ENCODE peak calls at places on chromosomes 16 and 17, in nine cellular contexts. One of them, this sample, is unnamed.

GRCh38 chr16:78069913-78070312 is 29.5 kb upstream of the WWOX start:
- DNase-seq in endothelial cell: no peak
- DNase-seq in GM06990: no peak
- DNase-seq in activated CD8-positive, alpha-beta T cell treated with anti-CD3 and anti-CD28 coated beads for 36 hours: no peak
- DNase-seq in adrenal gland: no peak
- DNase-seq in brain microvascular endothelial cell: no peak
- DNase-seq in left ventricle myocardium inferior: no peak
- DNase-seq in dorsolateral prefrontal cortex: no peak
- DNase-seq in bronchial epithelial cell: no peak
- DNase-seq in this sample: no peak

GRCh38 chr17:56896217-56896967 is 17.5 kb downstream of the TRIM25 start:
- DNase-seq in endothelial cell: no peak
- DNase-seq in GM06990: no peak
- DNase-seq in activated CD8-positive, alpha-beta T cell treated with anti-CD3 and anti-CD28 coated beads for 36 hours: no peak
- DNase-seq in dorsolateral prefrontal cortex: no peak
- DNase-seq in brain microvascular endothelial cell: no peak
- DNase-seq in adrenal gland: no peak
- DNase-seq in bronchial epithelial cell: no peak
- DNase-seq in left ventricle myocardium inferior: no peak
- DNase-seq in this sample: no peak

GRCh38 chr16:2331199-2331931 is 9.2 kb downstream of the ABCA3 start:
- DNase-seq in activated CD8-positive, alpha-beta T cell treated with anti-CD3 and anti-CD28 coated beads for 36 hours: no peak
- DNase-seq in bronchial epithelial cell: no peak
- DNase-seq in GM06990: no peak
- DNase-seq in left ventricle myocardium inferior: no peak
- DNase-seq in endothelial cell: no peak
- DNase-seq in adrenal gland: no peak
- DNase-seq in dorsolateral prefrontal cortex: no peak
- DNase-seq in brain microvascular endothelial cell: no peak
- DNase-seq in this sample: no peak

GRCh38 chr16:71421911-71422310 is 19.9 kb downstream of the TLE7 start:
- DNase-seq in adrenal gland: no peak
- DNase-seq in left ventricle myocardium inferior: no peak
- DNase-seq in GM06990: no peak
- DNase-seq in brain microvascular endothelial cell: peak
- DNase-seq in activated CD8-positive, alpha-beta T cell treated with anti-CD3 and anti-CD28 coated beads for 36 hours: peak
- DNase-seq in endothelial cell: peak
- DNase-seq in dorsolateral prefrontal cortex: no peak
- DNase-seq in bronchial epithelial cell: peak
- DNase-seq in this sample: no peak

GRCh38 chr17:72603346-72604242 is 482.8 kb downstream of the SOX9 start:
- DNase-seq in bronchial epithelial cell: no peak
- DNase-seq in brain microvascular endothelial cell: peak
- DNase-seq in GM06990: no peak
- DNase-seq in endothelial cell: no peak
- DNase-seq in dorsolateral prefrontal cortex: no peak
- DNase-seq in adrenal gland: no peak
- DNase-seq in activated CD8-positive, alpha-beta T cell treated with anti-CD3 and anti-CD28 coated beads for 36 hours: no peak
- DNase-seq in left ventricle myocardium inferior: no peak
- DNase-seq in this sample: no peak

GRCh38 chr17:4176803-4177472 is 33.9 kb downstream of the CYB5D2 start:
- DNase-seq in adrenal gland: no peak
- DNase-seq in dorsolateral prefrontal cortex: no peak
- DNase-seq in GM06990: no peak
- DNase-seq in brain microvascular endothelial cell: no peak
- DNase-seq in endothelial cell: no peak
- DNase-seq in left ventricle myocardium inferior: no peak
- DNase-seq in activated CD8-positive, alpha-beta T cell treated with anti-CD3 and anti-CD28 coated beads for 36 hours: peak
- DNase-seq in bronchial epithelial cell: no peak
- DNase-seq in this sample: no peak

GRCh38 chr16:57060323-57061083 is 31.9 kb upstream of the CPNE2 start:
- DNase-seq in GM06990: no peak
- DNase-seq in bronchial epithelial cell: no peak
- DNase-seq in endothelial cell: no peak
- DNase-seq in adrenal gland: no peak
- DNase-seq in activated CD8-positive, alpha-beta T cell treated with anti-CD3 and anti-CD28 coated beads for 36 hours: no peak
- DNase-seq in dorsolateral prefrontal cortex: no peak
- DNase-seq in brain microvascular endothelial cell: no peak
- DNase-seq in left ventricle myocardium inferior: no peak
- DNase-seq in this sample: no peak

GRCh38 chr17:10797848-10798328 is 6.0 kb downstream of the TMEM238L start:
- DNase-seq in GM06990: no peak
- DNase-seq in bronchial epithelial cell: no peak
- DNase-seq in brain microvascular endothelial cell: no peak
- DNase-seq in left ventricle myocardium inferior: no peak
- DNase-seq in adrenal gland: no peak
- DNase-seq in dorsolateral prefrontal cortex: no peak
- DNase-seq in endothelial cell: no peak
- DNase-seq in activated CD8-positive, alpha-beta T cell treated with anti-CD3 and anti-CD28 coated beads for 36 hours: no peak
- DNase-seq in this sample: no peak

GRCh38 chr17:15038656-15039055 is 226.5 kb downstream of the PMP22 start:
- DNase-seq in bronchial epithelial cell: peak
- DNase-seq in dorsolateral prefrontal cortex: no peak
- DNase-seq in endothelial cell: no peak
- DNase-seq in adrenal gland: no peak
- DNase-seq in activated CD8-positive, alpha-beta T cell treated with anti-CD3 and anti-CD28 coated beads for 36 hours: no peak
- DNase-seq in left ventricle myocardium inferior: no peak
- DNase-seq in GM06990: no peak
- DNase-seq in brain microvascular endothelial cell: no peak
- DNase-seq in this sample: no peak

GRCh38 chr17:223723-224471 is 42.4 kb upstream of the DOC2B start:
- DNase-seq in dorsolateral prefrontal cortex: no peak
- DNase-seq in adrenal gland: no peak
- DNase-seq in left ventricle myocardium inferior: peak
- DNase-seq in activated CD8-positive, alpha-beta T cell treated with anti-CD3 and anti-CD28 coated beads for 36 hours: no peak
- DNase-seq in GM06990: no peak
- DNase-seq in endothelial cell: no peak
- DNase-seq in brain microvascular endothelial cell: no peak
- DNase-seq in bronchial epithelial cell: no peak
- DNase-seq in this sample: no peak

GRCh38 chr17:31272803-31273202 is 24.2 kb downstream of the OMG start:
- DNase-seq in adrenal gland: no peak
- DNase-seq in GM06990: no peak
- DNase-seq in endothelial cell: no peak
- DNase-seq in bronchial epithelial cell: no peak
- DNase-seq in activated CD8-positive, alpha-beta T cell treated with anti-CD3 and anti-CD28 coated beads for 36 hours: no peak
- DNase-seq in brain microvascular endothelial cell: no peak
- DNase-seq in left ventricle myocardium inferior: no peak
- DNase-seq in dorsolateral prefrontal cortex: no peak
- DNase-seq in this sample: no peak

GRCh38 chr16:88373211-88373610 is 9.5 kb upstream of the ZNF469 start:
- DNase-seq in brain microvascular endothelial cell: no peak
- DNase-seq in bronchial epithelial cell: no peak
- DNase-seq in GM06990: no peak
- DNase-seq in activated CD8-positive, alpha-beta T cell treated with anti-CD3 and anti-CD28 coated beads for 36 hours: no peak
- DNase-seq in left ventricle myocardium inferior: no peak
- DNase-seq in dorsolateral prefrontal cortex: no peak
- DNase-seq in endothelial cell: no peak
- DNase-seq in adrenal gland: no peak
- DNase-seq in this sample: no peak

GRCh38 chr16:9259914-9260608 is 168.6 kb downstream of the HAPSTR1 start:
- DNase-seq in GM06990: no peak
- DNase-seq in left ventricle myocardium inferior: no peak
- DNase-seq in brain microvascular endothelial cell: no peak
- DNase-seq in dorsolateral prefrontal cortex: no peak
- DNase-seq in adrenal gland: no peak
- DNase-seq in endothelial cell: no peak
- DNase-seq in activated CD8-positive, alpha-beta T cell treated with anti-CD3 and anti-CD28 coated beads for 36 hours: no peak
- DNase-seq in bronchial epithelial cell: no peak
- DNase-seq in this sample: no peak

GRCh38 chr17:39069114-39069756 is 82.2 kb downstream of the PLXDC1 start:
- DNase-seq in dorsolateral prefrontal cortex: no peak
- DNase-seq in activated CD8-positive, alpha-beta T cell treated with anti-CD3 and anti-CD28 coated beads for 36 hours: peak
- DNase-seq in brain microvascular endothelial cell: peak
- DNase-seq in endothelial cell: peak
- DNase-seq in bronchial epithelial cell: peak
- DNase-seq in adrenal gland: no peak
- DNase-seq in GM06990: no peak
- DNase-seq in left ventricle myocardium inferior: no peak
- DNase-seq in this sample: no peak

GRCh38 chr16:4273858-4274291 is 1.1 kb upstream of the TFAP4 start:
- DNase-seq in endothelial cell: peak
- DNase-seq in activated CD8-positive, alpha-beta T cell treated with anti-CD3 and anti-CD28 coated beads for 36 hours: peak
- DNase-seq in left ventricle myocardium inferior: peak
- DNase-seq in bronchial epithelial cell: peak
- DNase-seq in dorsolateral prefrontal cortex: no peak
- DNase-seq in GM06990: peak
- DNase-seq in adrenal gland: peak
- DNase-seq in brain microvascular endothelial cell: no peak
- DNase-seq in this sample: no peak
- TF ChIP-seq CTCF in endothelial cell: peak
- TF ChIP-seq CTCF in activated CD8-positive, alpha-beta T cell treated with anti-CD3 and anti-CD28 coated beads for 36 hours: peak
- TF ChIP-seq CTCF in left ventricle myocardium inferior: peak
- TF ChIP-seq CTCF in bronchial epithelial cell: peak
- TF ChIP-seq CTCF in dorsolateral prefrontal cortex: no peak
- TF ChIP-seq CTCF in GM06990: peak
- TF ChIP-seq CTCF in adrenal gland: no peak
- TF ChIP-seq CTCF in brain microvascular endothelial cell: peak
- TF ChIP-seq CTCF in this sample: no peak

GRCh38 chr17:64016248-64016784 is 4.1 kb downstream of the ICAM2 start:
- DNase-seq in dorsolateral prefrontal cortex: no peak
- DNase-seq in bronchial epithelial cell: no peak
- DNase-seq in endothelial cell: peak
- DNase-seq in brain microvascular endothelial cell: no peak
- DNase-seq in adrenal gland: no peak
- DNase-seq in left ventricle myocardium inferior: no peak
- DNase-seq in activated CD8-positive, alpha-beta T cell treated with anti-CD3 and anti-CD28 coated beads for 36 hours: no peak
- DNase-seq in GM06990: no peak
- DNase-seq in this sample: no peak
- TF ChIP-seq CTCF in dorsolateral prefrontal cortex: no peak
- TF ChIP-seq CTCF in bronchial epithelial cell: no peak
- TF ChIP-seq CTCF in endothelial cell: no peak
- TF ChIP-seq CTCF in brain microvascular endothelial cell: peak
- TF ChIP-seq CTCF in adrenal gland: no peak
- TF ChIP-seq CTCF in left ventricle myocardium inferior: peak
- TF ChIP-seq CTCF in activated CD8-positive, alpha-beta T cell treated with anti-CD3 and anti-CD28 coated beads for 36 hours: peak
- TF ChIP-seq CTCF in GM06990: peak
- TF ChIP-seq CTCF in this sample: no peak

GRCh38 chr16:81155769-81156168 is 59.6 kb upstream of the GCSH start:
- DNase-seq in adrenal gland: no peak
- DNase-seq in GM06990: no peak
- DNase-seq in endothelial cell: no peak
- DNase-seq in bronchial epithelial cell: no peak
- DNase-seq in dorsolateral prefrontal cortex: no peak
- DNase-seq in left ventricle myocardium inferior: no peak
- DNase-seq in activated CD8-positive, alpha-beta T cell treated with anti-CD3 and anti-CD28 coated beads for 36 hours: no peak
- DNase-seq in brain microvascular endothelial cell: no peak
- DNase-seq in this sample: no peak
- TF ChIP-seq CTCF in adrenal gland: no peak
- TF ChIP-seq CTCF in GM06990: no peak
- TF ChIP-seq CTCF in endothelial cell: no peak
- TF ChIP-seq CTCF in bronchial epithelial cell: no peak
- TF ChIP-seq CTCF in dorsolateral prefrontal cortex: no peak
- TF ChIP-seq CTCF in left ventricle myocardium inferior: no peak
- TF ChIP-seq CTCF in activated CD8-positive, alpha-beta T cell treated with anti-CD3 and anti-CD28 coated beads for 36 hours: no peak
- TF ChIP-seq CTCF in brain microvascular endothelial cell: no peak
- TF ChIP-seq CTCF in this sample: no peak

GRCh38 chr16:85988306-85988705 is 89.3 kb downstream of the IRF8 start:
- DNase-seq in GM06990: peak
- DNase-seq in activated CD8-positive, alpha-beta T cell treated with anti-CD3 and anti-CD28 coated beads for 36 hours: no peak
- DNase-seq in dorsolateral prefrontal cortex: no peak
- DNase-seq in endothelial cell: no peak
- DNase-seq in left ventricle myocardium inferior: no peak
- DNase-seq in bronchial epithelial cell: no peak
- DNase-seq in brain microvascular endothelial cell: no peak
- DNase-seq in adrenal gland: no peak
- DNase-seq in this sample: no peak

GRCh38 chr16:85989376-85989775 is 90.4 kb downstream of the IRF8 start:
- DNase-seq in GM06990: no peak
- DNase-seq in bronchial epithelial cell: no peak
- DNase-seq in brain microvascular endothelial cell: no peak
- DNase-seq in activated CD8-positive, alpha-beta T cell treated with anti-CD3 and anti-CD28 coated beads for 36 hours: no peak
- DNase-seq in dorsolateral prefrontal cortex: no peak
- DNase-seq in endothelial cell: no peak
- DNase-seq in adrenal gland: no peak
- DNase-seq in left ventricle myocardium inferior: no peak
- DNase-seq in this sample: no peak

GRCh38 chr16:85988723-85989313 is 89.9 kb downstream of the IRF8 start:
- DNase-seq in activated CD8-positive, alpha-beta T cell treated with anti-CD3 and anti-CD28 coated beads for 36 hours: peak
- DNase-seq in brain microvascular endothelial cell: no peak
- DNase-seq in endothelial cell: no peak
- DNase-seq in left ventricle myocardium inferior: no peak
- DNase-seq in bronchial epithelial cell: no peak
- DNase-seq in dorsolateral prefrontal cortex: no peak
- DNase-seq in GM06990: peak
- DNase-seq in adrenal gland: no peak
- DNase-seq in this sample: no peak

GRCh38 chr16:85986931-85987749 is 88.2 kb downstream of the IRF8 start:
- DNase-seq in adrenal gland: no peak
- DNase-seq in activated CD8-positive, alpha-beta T cell treated with anti-CD3 and anti-CD28 coated beads for 36 hours: peak
- DNase-seq in endothelial cell: peak
- DNase-seq in brain microvascular endothelial cell: no peak
- DNase-seq in left ventricle myocardium inferior: no peak
- DNase-seq in dorsolateral prefrontal cortex: no peak
- DNase-seq in GM06990: peak
- DNase-seq in bronchial epithelial cell: no peak
- DNase-seq in this sample: no peak

DNA sequence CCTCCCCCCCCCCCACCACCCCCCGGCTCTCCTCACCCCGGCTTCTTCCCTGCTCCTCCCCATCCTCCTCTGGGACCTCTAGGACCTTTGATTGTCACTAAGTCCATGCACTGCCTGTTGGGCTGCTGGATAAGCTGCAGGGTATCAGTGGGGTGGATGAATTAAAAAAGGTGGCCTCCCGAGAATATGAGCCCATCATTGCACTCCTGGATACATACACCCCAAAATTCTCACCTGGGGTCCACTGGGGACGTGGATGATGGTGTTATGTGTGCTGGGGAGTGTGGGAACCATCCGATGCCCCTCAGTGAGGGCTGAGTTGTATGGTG is 88.8 kb downstream of the IRF8 start:
- DNase-seq in activated CD8-positive, alpha-beta T cell treated with anti-CD3 and anti-CD28 coated beads for 36 hours: no peak
- DNase-seq in left ventricle myocardium inferior: no peak
- DNase-seq in bronchial epithelial cell: no peak
- DNase-seq in dorsolateral prefrontal cortex: no peak
- DNase-seq in GM06990: no peak
- DNase-seq in brain microvascular endothelial cell: no peak
- DNase-seq in endothelial cell: no peak
- DNase-seq in adrenal gland: no peak
- DNase-seq in this sample: no peak
- TF ChIP-seq CTCF in activated CD8-positive, alpha-beta T cell treated with anti-CD3 and anti-CD28 coated beads for 36 hours: peak
- TF ChIP-seq CTCF in left ventricle myocardium inferior: peak
- TF ChIP-seq CTCF in bronchial epithelial cell: no peak
- TF ChIP-seq CTCF in dorsolateral prefrontal cortex: no peak
- TF ChIP-seq CTCF in GM06990: no peak
- TF ChIP-seq CTCF in brain microvascular endothelial cell: no peak
- TF ChIP-seq CTCF in endothelial cell: peak
- TF ChIP-seq CTCF in adrenal gland: no peak
- TF ChIP-seq CTCF in this sample: no peak

GRCh38 chr17:61492759-61493526 is 40.7 kb downstream of the TBX4 start:
- DNase-seq in brain microvascular endothelial cell: no peak
- DNase-seq in dorsolateral prefrontal cortex: no peak
- DNase-seq in bronchial epithelial cell: no peak
- DNase-seq in activated CD8-positive, alpha-beta T cell treated with anti-CD3 and anti-CD28 coated beads for 36 hours: peak
- DNase-seq in adrenal gland: no peak
- DNase-seq in endothelial cell: no peak
- DNase-seq in GM06990: no peak
- DNase-seq in left ventricle myocardium inferior: no peak
- DNase-seq in this sample: no peak
- TF ChIP-seq CTCF in brain microvascular endothelial cell: peak
- TF ChIP-seq CTCF in dorsolateral prefrontal cortex: no peak
- TF ChIP-seq CTCF in bronchial epithelial cell: no peak
- TF ChIP-seq CTCF in activated CD8-positive, alpha-beta T cell treated with anti-CD3 and anti-CD28 coated beads for 36 hours: no peak
- TF ChIP-seq CTCF in adrenal gland: no peak
- TF ChIP-seq CTCF in endothelial cell: no peak
- TF ChIP-seq CTCF in GM06990: no peak
- TF ChIP-seq CTCF in left ventricle myocardium inferior: no peak
- TF ChIP-seq CTCF in this sample: no peak

This sample was measured in omental fat pad.